ENCODE peak calls at places on chromosomes 1 and 21, in four cellular contexts. N is HCT116, S is K562, T is HepG2. K is an unnamed sample.

GRCh38 chr1:3790952-3791351 is 5.3 kb downstream of the LRRC47 start:
- DNase-seq in N (no peak), S (no peak), T (no peak), K (no peak)

GRCh38 chr1:107874221-107874620 is 90.8 kb downstream of the VAV3 start:
- DNase-seq in T (no peak), S (no peak), N (no peak), K (no peak)

GRCh38 chr1:157289424-157290105 is 151.4 kb upstream of the ETV3 start:
- DNase-seq in N (no peak), S (no peak), T (no peak), K (no peak)

GRCh38 chr21:29299046-29299905 is 554 bp downstream of the BACH1 start:
- DNase-seq in S (peak), N (no peak), T (peak), K (no peak)

GRCh38 chr1:39895731-39896480 is 5.8 kb downstream of the MYCL start:
- DNase-seq in S (no peak), N (no peak), T (no peak), K (no peak)

GRCh38 chr21:44425895-44426662 is 29.2 kb upstream of the LRRC3 start:
- DNase-seq in S (no peak), T (no peak), N (no peak), K (no peak)

GRCh38 chr1:235670157-235670776 is 20.7 kb upstream of the GNG4 start:
- DNase-seq in N (peak), T (no peak), S (no peak), K (no peak)

GRCh38 chr1:38804062-38804886 is 55.3 kb downstream of the RRAGC start:
- DNase-seq in S (no peak), N (no peak), T (no peak), K (no peak)

GRCh38 chr1:89594096-89594740 is 38.7 kb upstream of the LRRC8C start:
- DNase-seq in N (no peak), S (no peak), T (no peak), K (no peak)

GRCh38 chr1:169879034-169879835 is 14.5 kb downstream of the SCYL3 start:
- DNase-seq in T (no peak), N (no peak), S (no peak), K (no peak)

GRCh38 chr1:33459766-33460543 is 12.5 kb upstream of the ZSCAN20 start:
- DNase-seq in T (no peak), N (no peak), S (no peak), K (no peak)

GRCh38 chr21:44722701-44723100 is 11.3 kb upstream of the TSPEAR start:
- DNase-seq in N (no peak), T (no peak), S (no peak), K (no peak)

DNA sequence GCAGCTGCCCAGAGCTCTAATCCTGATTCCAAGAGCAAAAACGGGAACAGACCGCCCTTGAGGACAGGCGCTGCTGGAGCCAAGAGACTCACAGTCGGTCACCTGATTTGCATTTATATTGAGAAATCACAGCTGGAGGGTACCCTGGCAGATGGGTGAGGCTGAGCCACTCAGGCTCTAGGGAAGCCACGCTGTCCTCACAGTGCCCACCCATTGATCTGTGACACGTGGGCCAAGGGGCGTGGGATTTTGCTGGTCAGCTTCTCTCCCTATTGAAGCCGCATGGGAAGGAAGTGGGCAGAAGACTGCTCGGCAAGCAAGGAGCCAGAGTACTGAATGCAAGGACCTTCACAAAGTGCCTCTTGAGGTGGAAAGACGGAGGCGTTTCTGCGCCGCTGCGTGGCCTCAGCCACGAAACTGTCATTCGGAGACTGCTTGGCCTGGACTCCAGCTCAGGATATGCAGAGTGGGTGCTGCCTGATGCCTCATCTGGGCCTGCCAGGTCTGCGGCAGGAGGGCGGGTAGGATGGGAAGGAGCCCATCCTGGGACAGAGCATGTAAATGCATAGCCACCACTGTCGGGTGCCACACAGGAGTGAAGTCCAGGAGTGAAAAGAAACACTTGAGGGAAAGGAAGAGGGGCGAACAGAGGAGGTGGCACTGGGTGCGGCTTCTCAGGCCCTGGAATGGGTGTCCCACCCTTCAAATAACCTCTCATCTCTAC is 139.8 kb downstream of the PGBD5 start:
- DNase-seq in T (no peak), S (no peak), N (no peak), K (no peak)
- TF ChIP-seq TCF7L2 in T (no peak), S (no peak), N (no peak), K (no peak)

DNA sequence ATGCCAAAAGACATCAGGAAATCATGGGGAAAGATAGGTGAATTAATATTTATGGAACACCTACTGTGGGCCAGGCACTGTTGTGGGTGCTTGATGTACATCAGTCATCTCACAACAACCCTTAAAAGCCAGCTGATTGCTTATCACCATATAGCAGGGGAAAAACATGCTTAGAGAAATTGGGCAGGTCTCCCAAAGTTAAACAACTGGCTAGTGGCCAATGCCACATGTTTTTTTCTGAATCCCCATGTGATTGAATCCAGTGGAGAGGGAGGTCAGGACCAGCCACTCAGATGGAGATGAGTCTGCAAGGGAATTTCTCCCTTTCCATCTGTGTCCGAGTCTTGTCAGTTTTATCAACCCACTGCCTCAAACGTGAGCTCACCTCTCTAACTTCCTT is 33.5 kb downstream of the UTP25 start:
- DNase-seq in N (no peak), T (no peak), S (no peak), K (no peak)
- H3K4me3 ChIP-seq in N (no peak), T (no peak), S (no peak), K (no peak)

GRCh38 chr1:8026976-8027747 is 1.1 kb upstream of the ERRFI1 start:
- DNase-seq in N (no peak), T (peak), S (no peak), K (no peak)

GRCh38 chr1:8025061-8025670 is 943 bp downstream of the ERRFI1 start:
- DNase-seq in N (no peak), S (no peak), T (no peak), K (no peak)

GRCh38 chr1:8025671-8026144 is 401 bp downstream of the ERRFI1 start:
- DNase-seq in S (no peak), N (no peak), T (no peak), K (no peak)

GRCh38 chr1:8027748-8028631 is 1.9 kb upstream of the ERRFI1 start:
- DNase-seq in T (peak), N (no peak), S (no peak), K (no peak)

DNA sequence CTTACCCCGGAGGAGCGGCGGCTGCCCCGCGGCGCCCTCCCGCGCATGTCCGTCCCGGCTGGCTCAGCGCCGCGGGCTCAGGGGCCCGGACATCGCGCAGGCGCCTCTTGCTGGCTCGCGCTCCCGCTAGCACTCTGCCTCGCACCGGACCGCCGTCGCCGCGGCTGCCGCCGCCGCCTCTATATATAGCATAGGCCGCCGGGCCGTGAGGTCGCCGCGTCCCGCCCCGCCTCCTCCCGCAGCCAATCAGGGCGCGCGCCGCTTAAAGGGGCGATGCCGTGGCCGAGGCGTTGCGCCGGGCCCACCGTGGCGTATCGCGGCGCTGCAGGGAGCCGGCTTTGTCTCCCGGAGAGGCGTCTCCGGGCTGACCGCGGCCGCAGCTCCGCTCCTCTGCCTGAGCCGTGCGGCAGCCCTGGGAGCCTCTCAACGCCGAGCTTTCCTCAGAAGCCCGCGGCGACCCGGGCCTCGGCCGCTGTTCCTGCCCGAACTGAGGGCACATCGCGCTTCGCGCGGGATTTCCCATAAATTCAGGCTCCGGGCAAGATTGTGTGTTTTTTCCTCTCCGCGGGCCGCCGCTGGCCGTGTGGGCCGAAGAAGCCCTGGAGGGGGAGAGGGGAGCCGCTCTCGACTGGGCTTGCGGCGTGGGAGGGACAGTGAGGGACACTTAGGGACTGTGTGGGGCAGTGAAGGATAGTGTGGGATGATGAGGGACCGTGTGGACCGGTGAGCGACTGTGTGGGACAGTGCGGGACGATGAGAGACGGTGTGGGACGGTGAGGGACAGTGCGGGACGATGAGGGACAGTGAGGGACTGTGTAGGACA is at the start of gene ERRFI1:
- DNase-seq in N (peak), T (peak), S (peak), K (no peak)
- TF ChIP-seq REST in N (no peak), T (no peak), S (no peak), K (no peak)

GRCh38 chr1:6625579-6626149 is 996 bp downstream of the THAP3 start:
- DNase-seq in N (no peak), S (no peak), T (no peak), K (no peak)
- TF ChIP-seq TCF7L2 in N (no peak), S (no peak), T (no peak), K (no peak)

GRCh38 chr1:110846861-110847260 is 26.1 kb upstream of the CD53 start:
- DNase-seq in S (no peak), T (no peak), N (no peak), K (no peak)
- H3K4me3 ChIP-seq in S (no peak), T (no peak), N (no peak), K (no peak)

GRCh38 chr1:218779341-218779831 is 394.3 kb upstream of the LYPLAL1 start:
- DNase-seq in T (no peak), N (no peak), S (no peak), K (no peak)
- TF ChIP-seq REST in T (no peak), N (no peak), S (no peak), K (no peak)

GRCh38 chr1:31753623-31754349 is 10.4 kb downstream of the ADGRB2 start:
- DNase-seq in N (no peak), T (no peak), S (no peak), K (no peak)
- TF ChIP-seq TCF7L2 in N (no peak), T (no peak), S (no peak), K (no peak)

DNA sequence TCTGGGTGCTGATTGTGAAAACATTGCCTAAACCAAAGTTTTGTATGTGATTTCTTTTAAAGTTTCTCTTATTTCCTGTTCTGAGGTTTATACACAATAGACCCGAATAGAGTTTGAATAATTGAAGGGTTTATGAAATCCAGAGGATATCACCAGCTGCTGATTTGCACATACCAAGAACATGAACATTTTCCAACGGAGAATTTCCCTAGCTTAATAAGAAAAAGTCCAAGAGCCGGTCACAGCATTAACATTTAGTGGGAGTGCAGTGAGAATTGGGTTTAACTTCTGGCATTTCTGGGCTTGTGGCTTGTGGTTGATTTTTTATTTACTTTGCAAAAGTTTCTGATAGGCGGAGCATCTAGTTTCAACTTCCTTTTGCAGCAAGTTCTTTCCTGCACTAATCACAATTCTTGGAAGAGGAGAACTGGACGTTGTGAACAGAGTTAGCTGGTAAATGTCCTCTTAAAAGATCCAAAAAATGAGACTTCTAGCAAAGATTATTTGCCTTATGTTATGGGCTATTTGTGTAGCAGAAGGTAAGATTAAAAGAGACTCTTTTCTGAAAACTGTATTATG is at the start of gene CFH:
- DNase-seq in T (no peak), N (no peak), S (no peak), K (no peak)
- H3K4me3 ChIP-seq in T (no peak), N (no peak), S (peak), K (no peak)